ENCODE peak calls at places on chromosome 7, in four cellular contexts. One of them, this sample, is unnamed.
A peak's percentile ranks its signal among the peaks of the same experiment; 100 is the strongest.

GRCh38 chr7:2072042-2072441 is 160.7 kb downstream of the MAD1L1 start:
- DNase-seq in SK-N-SH: no peak
- DNase-seq in K562: no peak
- DNase-seq in HepG2: no peak
- DNase-seq in this sample: no peak

GRCh38 chr7:44981035-44981706 is 2.4 kb upstream of the MYO1G start:
- DNase-seq in K562: no peak
- DNase-seq in HepG2: no peak
- DNase-seq in SK-N-SH: peak; percentile 24
- DNase-seq in this sample: no peak

GRCh38 chr7:41024126-41024525 is 678.8 kb downstream of the INHBA start:
- DNase-seq in K562: no peak
- DNase-seq in HepG2: no peak
- DNase-seq in SK-N-SH: no peak
- DNase-seq in this sample: no peak

GRCh38 chr7:24572014-24572413 is 1.2 kb upstream of the PALS2 start:
- DNase-seq in K562: no peak
- DNase-seq in HepG2: no peak
- DNase-seq in SK-N-SH: no peak
- DNase-seq in this sample: no peak

GRCh38 chr7:101058355-101058754 is 26.9 kb upstream of the TRIM56 start:
- DNase-seq in K562: peak; percentile 80
- DNase-seq in HepG2: peak; percentile 48
- DNase-seq in SK-N-SH: no peak
- DNase-seq in this sample: peak; percentile 8

GRCh38 chr7:128833939-128834310 is 3.7 kb downstream of the FLNC start:
- DNase-seq in K562: no peak
- DNase-seq in HepG2: no peak
- DNase-seq in SK-N-SH: no peak
- DNase-seq in this sample: no peak

GRCh38 chr7:6433814-6434630 is 13.7 kb downstream of the DAGLB start:
- DNase-seq in SK-N-SH: no peak
- DNase-seq in K562: no peak
- DNase-seq in HepG2: no peak
- DNase-seq in this sample: no peak

GRCh38 chr7:106262268-106262881 is 22.4 kb downstream of the NAMPT start:
- DNase-seq in HepG2: no peak
- DNase-seq in K562: no peak
- DNase-seq in SK-N-SH: no peak
- DNase-seq in this sample: no peak

GRCh38 chr7:18693401-18693800 is 197.9 kb downstream of the HDAC9 start:
- DNase-seq in SK-N-SH: peak; percentile 25
- DNase-seq in K562: no peak
- DNase-seq in HepG2: no peak
- DNase-seq in this sample: peak; percentile 16

GRCh38 chr7:95046494-95047240 is 139.3 kb downstream of the PPP1R9A start:
- DNase-seq in SK-N-SH: no peak
- DNase-seq in K562: no peak
- DNase-seq in HepG2: no peak
- DNase-seq in this sample: no peak

GRCh38 chr7:101696-102376 is 90.5 kb upstream of the FAM20C start:
- DNase-seq in SK-N-SH: no peak
- DNase-seq in HepG2: no peak
- DNase-seq in K562: no peak
- DNase-seq in this sample: no peak

GRCh38 chr7:50994753-50995319 is 212.1 kb upstream of the GRB10 start:
- DNase-seq in SK-N-SH: no peak
- DNase-seq in HepG2: no peak
- DNase-seq in K562: no peak
- DNase-seq in this sample: no peak

GRCh38 chr7:142440219-142441073 is 182.6 kb upstream of the PRSS58 start:
- DNase-seq in HepG2: peak; percentile 4
- DNase-seq in K562: no peak
- DNase-seq in SK-N-SH: no peak
- DNase-seq in this sample: peak; percentile 47

GRCh38 chr7:124783271-124783670 is 17.7 kb upstream of the GPR37 start:
- DNase-seq in SK-N-SH: no peak
- DNase-seq in K562: no peak
- DNase-seq in HepG2: no peak
- DNase-seq in this sample: no peak

GRCh38 chr7:121366852-121367431 is 29.2 kb downstream of the FAM3C start:
- DNase-seq in SK-N-SH: peak; percentile 41
- DNase-seq in HepG2: peak; percentile 18
- DNase-seq in K562: peak; percentile 43
- DNase-seq in this sample: no peak

GRCh38 chr7:98295467-98296220 is 14.2 kb downstream of the BRI3 start:
- DNase-seq in K562: no peak
- DNase-seq in SK-N-SH: no peak
- DNase-seq in HepG2: no peak
- DNase-seq in this sample: no peak

GRCh38 chr7:2812831-2813230 is 31.3 kb downstream of the GNA12 start:
- DNase-seq in HepG2: no peak
- DNase-seq in SK-N-SH: no peak
- DNase-seq in K562: no peak
- DNase-seq in this sample: no peak

GRCh38 chr7:80185571-80185970 is 50.9 kb downstream of the GNAI1 start:
- DNase-seq in SK-N-SH: no peak
- DNase-seq in K562: no peak
- DNase-seq in HepG2: no peak
- DNase-seq in this sample: no peak

GRCh38 chr7:12685550-12685949 is 1.9 kb upstream of the ARL4A start:
- DNase-seq in HepG2: no peak
- DNase-seq in SK-N-SH: peak; percentile 27
- DNase-seq in K562: no peak
- DNase-seq in this sample: no peak

GRCh38 chr7:37433166-37433565 is 15.5 kb downstream of the ELMO1 start:
- DNase-seq in SK-N-SH: no peak
- DNase-seq in HepG2: no peak
- DNase-seq in K562: no peak
- DNase-seq in this sample: no peak

GRCh38 chr7:28539289-28539981 is 127.1 kb downstream of the CREB5 start:
- DNase-seq in HepG2: no peak
- DNase-seq in K562: no peak
- DNase-seq in SK-N-SH: no peak
- DNase-seq in this sample: no peak

GRCh38 chr7:28530175-28531142 is 118.1 kb downstream of the CREB5 start:
- DNase-seq in SK-N-SH: no peak
- DNase-seq in HepG2: no peak
- DNase-seq in K562: no peak
- DNase-seq in this sample: no peak

GRCh38 chr7:28533731-28534531 is 121.6 kb downstream of the CREB5 start:
- DNase-seq in SK-N-SH: no peak
- DNase-seq in K562: no peak
- DNase-seq in HepG2: no peak
- DNase-seq in this sample: no peak

GRCh38 chr7:28533267-28533666 is 120.9 kb downstream of the CREB5 start:
- DNase-seq in HepG2: no peak
- DNase-seq in K562: no peak
- DNase-seq in SK-N-SH: no peak
- DNase-seq in this sample: no peak

GRCh38 chr7:28536259-28536658 is 123.9 kb downstream of the CREB5 start:
- DNase-seq in SK-N-SH: no peak
- DNase-seq in HepG2: no peak
- DNase-seq in K562: no peak
- DNase-seq in this sample: peak; percentile 23
- TF ChIP-seq CTCF in SK-N-SH: peak; percentile 49
- TF ChIP-seq CTCF in HepG2: no peak
- TF ChIP-seq CTCF in K562: no peak
- TF ChIP-seq CTCF in this sample: peak; percentile 16

GRCh38 chr7:23469150-23469960 is 936 bp downstream of the IGF2BP3 start:
- DNase-seq in SK-N-SH: peak; percentile 84
- DNase-seq in K562: peak; percentile 59
- DNase-seq in HepG2: no peak
- DNase-seq in this sample: no peak
- TF ChIP-seq POLR2AphosphoS5 in SK-N-SH: no peak
- TF ChIP-seq POLR2AphosphoS5 in K562: peak; percentile 49
- TF ChIP-seq POLR2AphosphoS5 in HepG2: no peak
- TF ChIP-seq POLR2AphosphoS5 in this sample: no peak

DNA sequence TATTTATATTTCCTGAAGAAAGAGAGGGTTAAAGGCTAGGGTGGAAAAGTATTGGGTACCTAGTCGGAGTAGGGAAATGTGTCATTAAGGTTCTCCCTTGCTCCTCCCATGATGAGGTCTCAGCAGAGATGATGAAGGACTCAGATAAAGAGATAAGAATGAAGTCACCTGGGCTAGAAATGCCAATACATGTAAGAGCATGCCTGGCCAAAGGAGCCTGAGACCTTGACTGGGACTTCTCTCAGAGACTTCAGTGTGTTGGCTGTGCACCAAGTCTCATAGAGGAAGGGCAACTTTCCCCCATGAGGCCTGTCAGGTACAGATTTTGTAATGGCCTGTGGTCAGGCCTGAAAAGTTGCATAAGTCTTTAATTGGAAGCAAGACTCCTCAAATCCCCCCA is 361.0 kb upstream of the CDC14C start:
- DNase-seq in SK-N-SH: no peak
- DNase-seq in HepG2: no peak
- DNase-seq in K562: no peak
- DNase-seq in this sample: no peak
- TF ChIP-seq ELF1 in SK-N-SH: no peak
- TF ChIP-seq ELF1 in HepG2: no peak
- TF ChIP-seq ELF1 in K562: no peak
- TF ChIP-seq ELF1 in this sample: no peak

DNA sequence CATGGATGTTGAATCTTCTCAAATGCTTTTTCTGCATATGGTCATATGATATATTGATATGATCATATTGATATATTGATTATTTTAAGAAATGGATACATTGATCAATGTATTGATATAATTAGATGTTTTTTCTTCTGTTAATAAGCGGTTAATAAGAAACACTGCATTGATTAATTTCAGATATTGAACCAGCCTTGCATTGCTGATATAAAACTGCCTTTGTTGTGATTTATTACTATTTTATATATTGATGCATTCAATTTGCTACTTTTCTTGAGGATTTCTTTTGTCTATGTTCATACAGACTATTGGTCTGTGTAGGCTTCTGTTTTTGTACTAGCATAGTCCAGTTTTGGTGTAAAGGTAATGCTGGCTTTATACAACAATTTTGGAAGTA is 79.7 kb upstream of the ELN start:
- DNase-seq in SK-N-SH: no peak
- DNase-seq in HepG2: no peak
- DNase-seq in K562: no peak
- DNase-seq in this sample: no peak
- TF ChIP-seq CTCF in SK-N-SH: no peak
- TF ChIP-seq CTCF in HepG2: no peak
- TF ChIP-seq CTCF in K562: no peak
- TF ChIP-seq CTCF in this sample: no peak

DNA sequence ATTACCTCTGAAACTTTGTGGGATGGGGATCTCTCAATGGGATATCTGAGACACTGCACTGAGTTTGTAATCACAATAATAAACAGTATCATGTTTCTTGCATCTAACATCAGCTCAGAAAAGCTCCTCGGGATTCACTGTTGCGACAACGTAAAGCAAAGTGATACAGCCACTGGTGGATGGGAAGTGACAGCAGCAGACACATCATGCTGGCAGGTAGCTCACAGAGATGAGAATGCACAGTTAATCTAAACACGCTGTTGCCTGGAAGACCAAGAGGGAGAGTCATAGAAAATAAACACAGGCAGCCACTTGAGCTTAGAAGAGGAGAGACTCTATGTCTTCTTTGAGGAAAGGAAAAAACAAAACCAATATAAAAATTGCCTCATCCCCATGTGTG is 513.8 kb downstream of the MAGI2 start:
- DNase-seq in SK-N-SH: no peak
- DNase-seq in HepG2: no peak
- DNase-seq in K562: no peak
- DNase-seq in this sample: no peak
- TF ChIP-seq POLR2AphosphoS5 in SK-N-SH: no peak
- TF ChIP-seq POLR2AphosphoS5 in HepG2: no peak
- TF ChIP-seq POLR2AphosphoS5 in K562: no peak
- TF ChIP-seq POLR2AphosphoS5 in this sample: no peak

GRCh38 chr7:134513169-134513752 is 14.1 kb upstream of the AKR1B10 start:
- DNase-seq in SK-N-SH: peak; percentile 60
- DNase-seq in HepG2: peak; percentile 27
- DNase-seq in K562: peak; percentile 69
- DNase-seq in this sample: no peak

GRCh38 chr7:134515569-134516468 is 11.5 kb upstream of the AKR1B10 start:
- DNase-seq in SK-N-SH: no peak
- DNase-seq in HepG2: no peak
- DNase-seq in K562: no peak
- DNase-seq in this sample: peak; percentile 68

GRCh38 chr7:134514106-134514505 is 13.3 kb upstream of the AKR1B10 start:
- DNase-seq in SK-N-SH: no peak
- DNase-seq in HepG2: no peak
- DNase-seq in K562: no peak
- DNase-seq in this sample: no peak

GRCh38 chr7:134512271-134512670 is 15.1 kb upstream of the AKR1B10 start:
- DNase-seq in SK-N-SH: no peak
- DNase-seq in K562: no peak
- DNase-seq in HepG2: no peak
- DNase-seq in this sample: no peak

DNA sequence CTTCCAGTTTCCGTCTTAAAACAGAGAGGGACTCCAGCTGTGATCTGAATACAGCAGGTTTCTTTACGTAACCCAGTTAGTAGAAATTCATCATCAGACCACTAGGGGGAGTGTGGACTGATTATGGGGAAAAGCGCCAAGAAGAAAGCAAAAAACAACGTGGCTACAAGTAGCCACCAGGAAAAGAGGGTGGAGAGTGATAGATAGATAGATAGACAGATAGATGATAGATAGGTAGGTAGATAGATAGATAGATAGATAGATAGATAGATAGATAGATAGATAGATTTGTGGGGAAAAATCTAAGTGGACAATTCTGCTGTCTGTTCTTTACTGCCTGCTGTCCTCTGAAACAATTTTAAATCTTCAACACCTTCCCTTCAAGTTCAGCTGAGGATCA is 12.7 kb upstream of the AKR1B10 start:
- DNase-seq in HepG2: peak; percentile 66
- DNase-seq in SK-N-SH: peak; percentile 68
- DNase-seq in K562: peak; percentile 76
- DNase-seq in this sample: peak; percentile 83
- TF ChIP-seq ELF1 in HepG2: no peak
- TF ChIP-seq ELF1 in SK-N-SH: no peak
- TF ChIP-seq ELF1 in K562: no peak
- TF ChIP-seq ELF1 in this sample: no peak

DNA sequence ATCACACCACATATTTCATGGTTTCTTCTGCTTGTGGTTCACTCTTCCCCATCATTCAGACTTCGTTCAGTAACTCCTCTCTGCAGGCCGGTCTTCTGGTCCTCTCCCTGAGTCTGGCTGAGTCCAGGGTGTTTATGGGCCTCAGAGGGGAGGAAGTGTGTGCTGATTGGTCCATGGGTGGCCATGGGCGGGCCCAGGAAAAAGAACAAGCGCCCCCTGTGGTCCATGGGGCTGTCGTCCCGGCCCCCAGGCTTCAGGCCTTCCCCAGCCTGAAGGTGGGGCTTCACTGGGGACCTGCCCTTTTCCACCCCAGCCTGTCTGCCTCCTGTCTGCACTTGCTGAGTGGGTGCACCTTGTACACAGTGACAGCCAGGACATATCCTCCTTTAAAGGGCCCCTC is 123.7 kb downstream of the VIPR2 start:
- DNase-seq in K562: peak; percentile 81
- DNase-seq in HepG2: peak; percentile 54
- DNase-seq in SK-N-SH: no peak
- DNase-seq in this sample: peak; percentile 70
- TF ChIP-seq CTCF in K562: peak; percentile 47
- TF ChIP-seq CTCF in HepG2: peak; percentile 48
- TF ChIP-seq CTCF in SK-N-SH: no peak
- TF ChIP-seq CTCF in this sample: peak; percentile 24

This sample was measured in HCT116.